ENCODE peak calls at places on chromosomes 12 and 14, in nine cellular contexts. L is GM13977, X is AG04450, Q is gastrocnemius medialis, G is AG09319, S is cardiac fibroblast, W is WTC11, N is activated B cell treated with CpG ODN at 0.5 μM for 24 hours, I is breast epithelium. B is an unnamed sample.

GRCh38 chr14:72634910-72635647 is 258.8 kb downstream of the DPF3 start:
- DNase-seq in I (no peak), Q (no peak), G (no peak), S (no peak), L (no peak), N (no peak), W (no peak), X (no peak), B (no peak)

GRCh38 chr12:110253176-110253575 is 27.9 kb upstream of the ATP2A2 start:
- DNase-seq in L (no peak), S (peak), Q (peak), W (no peak), I (no peak), G (no peak), N (no peak), X (no peak), B (no peak)

GRCh38 chr12:110846615-110847566 is at the start of gene CCDC63:
- DNase-seq in I (peak), N (peak), W (peak), X (no peak), S (peak), G (no peak), Q (peak), L (peak), B (peak)

GRCh38 chr14:65425885-65426284 is 13.4 kb downstream of the FUT8 start:
- DNase-seq in I (no peak), L (no peak), X (no peak), S (no peak), G (no peak), N (no peak), W (no peak), Q (no peak), B (no peak)

GRCh38 chr12:48177985-48178384 is 5.5 kb upstream of the CCDC184 start:
- DNase-seq in L (no peak), W (no peak), Q (no peak), N (no peak), X (no peak), G (no peak), I (no peak), S (no peak), B (no peak)

GRCh38 chr12:570237-570925 is 92.9 kb downstream of the NINJ2 start:
- DNase-seq in S (peak), X (peak), L (no peak), G (peak), N (no peak), I (peak), W (peak), Q (peak), B (peak)

GRCh38 chr12:96208801-96209534 is 14.8 kb downstream of the ELK3 start:
- DNase-seq in X (no peak), S (peak), G (no peak), Q (no peak), W (no peak), L (no peak), N (peak), I (no peak), B (no peak)

GRCh38 chr14:91872517-91873470 is 5.5 kb upstream of the TC2N start:
- DNase-seq in Q (peak), I (peak), W (no peak), L (no peak), N (no peak), G (peak), S (peak), X (peak), B (no peak)

GRCh38 chr14:85533821-85534271 is 3.9 kb downstream of the FLRT2 start:
- DNase-seq in I (peak), Q (peak), G (no peak), N (no peak), L (no peak), S (no peak), W (peak), X (no peak), B (peak)

GRCh38 chr12:64990991-64991570 is 130.0 kb downstream of the WIF1 start:
- DNase-seq in Q (no peak), L (no peak), N (no peak), S (no peak), I (no peak), W (no peak), X (no peak), G (no peak), B (no peak)

GRCh38 chr14:101880016-101880297 is 84.4 kb upstream of the DYNC1H1 start:
- DNase-seq in L (peak), W (no peak), S (no peak), Q (no peak), I (no peak), G (no peak), N (no peak), X (no peak), B (no peak)

GRCh38 chr12:85866929-85867776 is 6.9 kb upstream of the NTS start:
- DNase-seq in S (peak), L (peak), I (no peak), N (no peak), W (no peak), G (peak), Q (no peak), X (peak), B (peak)

GRCh38 chr12:42326466-42327226 is 679 bp downstream of the PPHLN1 start:
- DNase-seq in S (peak), Q (no peak), X (no peak), N (no peak), W (no peak), I (no peak), G (no peak), L (no peak), B (no peak)

GRCh38 chr12:105418232-105418631 is 87.7 kb downstream of the C12orf75 start:
- DNase-seq in W (no peak), N (no peak), G (peak), S (peak), Q (no peak), X (peak), L (no peak), I (no peak), B (no peak)

GRCh38 chr12:77190022-77190421 is 124.7 kb upstream of the E2F7 start:
- DNase-seq in L (no peak), N (no peak), I (no peak), G (peak), W (no peak), S (peak), X (peak), Q (no peak), B (no peak)

GRCh38 chr14:89198544-89199329 is 218.3 kb downstream of the FOXN3 start:
- DNase-seq in G (no peak), S (peak), X (no peak), N (no peak), Q (peak), I (no peak), L (no peak), W (no peak), B (no peak)

GRCh38 chr12:46908936-46909635 is 83.3 kb upstream of the SLC38A4 start:
- DNase-seq in X (no peak), N (no peak), I (no peak), W (no peak), Q (no peak), G (no peak), L (no peak), S (no peak), B (no peak)

GRCh38 chr12:59636945-59637656 is 41.3 kb downstream of the SLC16A7 start:
- DNase-seq in S (no peak), N (no peak), I (no peak), W (no peak), L (peak), G (no peak), Q (no peak), X (no peak), B (no peak)

GRCh38 chr14:47277703-47278102 is 397.7 kb downstream of the MDGA2 start:
- DNase-seq in X (no peak), I (no peak), W (no peak), Q (no peak), G (no peak), L (no peak), N (no peak), S (peak), B (no peak)

GRCh38 chr14:99241314-99242035 is 30.5 kb downstream of the BCL11B start:
- DNase-seq in Q (no peak), I (no peak), G (no peak), L (no peak), W (no peak), N (no peak), S (no peak), X (no peak), B (no peak)

GRCh38 chr14:50531595-50532501 is 521 bp downstream of the MAP4K5 start:
- DNase-seq in S (peak), W (peak), L (peak), X (no peak), N (no peak), I (peak), Q (peak), G (no peak), B (peak)

GRCh38 chr12:64656429-64656828 is 46.1 kb downstream of the RASSF3 start:
- DNase-seq in G (no peak), L (no peak), N (no peak), W (no peak), S (no peak), I (no peak), Q (no peak), X (no peak), B (no peak)

GRCh38 chr14:99562848-99563748 is 40.9 kb downstream of the CCDC85C start:
- DNase-seq in I (peak), W (peak), G (no peak), Q (peak), N (no peak), X (peak), S (peak), L (no peak), B (peak)

GRCh38 chr12:40145896-40146295 is 40.0 kb upstream of the SLC2A13 start:
- DNase-seq in Q (no peak), I (no peak), S (no peak), X (no peak), N (no peak), G (no peak), L (no peak), W (no peak), B (no peak)

GRCh38 chr14:95196826-95197497 is 39.6 kb upstream of the DICER1 start:
- DNase-seq in N (no peak), Q (no peak), L (no peak), W (no peak), G (no peak), I (no peak), S (no peak), X (no peak), B (no peak)

GRCh38 chr12:64311877-64312276 is 78.7 kb downstream of the C12orf56 start:
- DNase-seq in X (no peak), I (no peak), Q (no peak), N (no peak), W (no peak), S (no peak), L (no peak), G (no peak), B (no peak)

GRCh38 chr12:54364413-54364812 is at the start of gene GPR84:
- DNase-seq in I (no peak), N (no peak), G (no peak), L (no peak), S (no peak), Q (no peak), W (no peak), X (no peak), B (no peak)

GRCh38 chr14:66596241-66596985 is 88.5 kb downstream of the GPHN start:
- DNase-seq in G (no peak), S (no peak), Q (no peak), L (no peak), N (no peak), W (no peak), I (no peak), X (no peak), B (no peak)

GRCh38 chr12:75877588-75878381 is 153.8 kb downstream of the PHLDA1 start:
- DNase-seq in G (no peak), I (no peak), N (no peak), S (peak), L (no peak), W (no peak), Q (no peak), X (no peak), B (no peak)

GRCh38 chr14:52078721-52079120 is 9.9 kb upstream of the NID2 start:
- DNase-seq in G (no peak), W (no peak), N (no peak), S (no peak), Q (no peak), L (no peak), I (no peak), X (no peak), B (no peak)

GRCh38 chr12:90959538-90960139 is 4.7 kb upstream of the CCER1 start:
- DNase-seq in I (no peak), Q (no peak), X (no peak), G (peak), N (no peak), W (no peak), L (peak), S (peak), B (peak)
- TF ChIP-seq CTCF in I (peak), Q (peak), X (peak), G (peak), N (no peak), W (peak), L (peak), S (peak), B (peak)

DNA sequence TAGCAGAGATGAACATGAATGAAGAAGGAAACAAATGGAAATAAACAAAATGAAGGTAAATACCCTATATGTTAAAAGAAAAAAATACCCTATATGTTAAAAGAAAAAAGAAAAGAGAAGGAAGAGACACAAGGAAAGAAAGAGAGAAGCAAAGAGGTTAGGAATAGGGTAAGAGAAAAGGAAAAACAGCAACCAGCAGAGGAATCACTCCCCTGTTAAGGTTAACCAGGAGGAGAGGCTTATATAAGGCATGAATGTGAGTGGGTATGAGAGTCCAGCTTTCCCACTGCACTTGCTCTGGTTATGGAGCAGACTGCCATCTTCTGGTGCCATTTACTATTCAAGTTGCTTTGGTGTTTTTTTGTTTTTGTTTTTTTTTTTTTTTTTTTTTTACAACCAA is 3.1 kb downstream of the PPP1R3E start:
- DNase-seq in I (no peak), N (no peak), Q (no peak), W (no peak), X (no peak), G (no peak), S (peak), L (no peak), B (no peak)
- TF ChIP-seq CTCF in I (no peak), N (no peak), Q (no peak), W (no peak), X (peak), G (peak), S (no peak), L (peak), B (peak)

GRCh38 chr12:79690606-79691298 is at the start of gene PAWR:
- DNase-seq in Q (no peak), N (peak), S (peak), G (no peak), W (peak), X (no peak), L (peak), I (peak), B (peak)
- TF ChIP-seq CTCF in Q (peak), N (no peak), S (peak), G (peak), W (no peak), X (peak), L (peak), I (no peak), B (no peak)

DNA sequence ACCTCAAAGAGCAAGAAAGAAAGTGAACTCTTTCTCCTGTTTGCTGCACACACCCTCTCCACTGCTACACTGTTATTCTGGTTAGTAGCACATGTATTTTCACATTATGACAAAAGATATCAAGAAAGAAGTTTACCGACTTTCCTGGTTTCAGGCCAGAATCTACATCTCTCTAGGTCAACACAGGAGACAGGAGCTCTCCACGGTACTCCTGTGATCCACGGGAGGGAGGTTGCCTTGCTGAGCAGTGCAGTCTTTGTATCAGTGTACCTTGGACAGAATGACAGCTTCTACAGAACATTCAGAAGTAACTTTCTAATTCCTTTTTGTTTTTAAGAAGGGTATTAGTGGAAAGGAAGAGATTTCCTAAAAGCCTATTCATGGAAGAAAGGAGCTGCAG is 805.6 kb downstream of the NRXN3 start:
- DNase-seq in G (no peak), N (no peak), Q (no peak), I (no peak), S (no peak), L (no peak), W (no peak), X (no peak), B (no peak)
- TF ChIP-seq CTCF in G (no peak), N (no peak), Q (no peak), I (no peak), S (no peak), L (no peak), W (no peak), X (no peak), B (no peak)

B was measured in neural crest cell.